ENCODE peak calls at places on chromosomes 7 and 10, in four cellular contexts. F, V, C and K are unnamed samples. For H3K4me1, the result is how much of the 10 kb centered on the place peaks cover.

GRCh38 chr10:5651086-5651764 is 15.2 kb downstream of the ASB13 start:
- DNase-seq in F (no peak), V (no peak), C (no peak), K (no peak)

GRCh38 chr7:22578048-22578770 is 78.2 kb upstream of the STEAP1B start:
- DNase-seq in F (no peak), V (no peak), C (no peak), K (no peak)

GRCh38 chr7:158957507-158957900 is 101.1 kb downstream of the DYNC2I1 start:
- DNase-seq in F (no peak), V (no peak), C (no peak), K (no peak)

GRCh38 chr7:14235056-14235455 is 245.6 kb upstream of the ETV1 start:
- DNase-seq in F (no peak), V (no peak), C (no peak), K (no peak)

GRCh38 chr10:26438534-26439269 is 561 bp downstream of the APBB1IP start:
- DNase-seq in F (peak), V (peak), C (no peak), K (no peak)

GRCh38 chr7:156496491-156497264 is 143.9 kb upstream of the RNF32 start:
- DNase-seq in F (no peak), V (no peak), C (no peak), K (no peak)

GRCh38 chr10:56360583-56360966 is 484 bp downstream of the ZWINT start:
- DNase-seq in F (no peak), V (no peak), C (no peak), K (no peak)

GRCh38 chr7:151677581-151678226 is 158.0 kb upstream of the RHEB start:
- DNase-seq in F (no peak), V (no peak), C (no peak), K (no peak)

GRCh38 chr10:12165036-12165435 is 30.7 kb downstream of the NUDT5 start:
- DNase-seq in F (no peak), V (no peak), C (no peak), K (no peak)

GRCh38 chr10:5089869-5090268 is 4.3 kb upstream of the AKR1C3 start:
- DNase-seq in F (no peak), V (no peak), C (peak), K (no peak)

GRCh38 chr7:30144659-30145321 is 10.0 kb downstream of the MTURN start:
- DNase-seq in F (no peak), V (no peak), C (no peak), K (no peak)

GRCh38 chr10:37965006-37965405 is 11.4 kb downstream of the ZNF25 start:
- DNase-seq in F (no peak), V (no peak), C (no peak), K (no peak)

GRCh38 chr10:8418631-8419030 is 364.1 kb downstream of the GATA3 start:
- DNase-seq in F (no peak), V (no peak), C (no peak), K (no peak)

GRCh38 chr7:141685285-141686035 is 16.5 kb downstream of the DENND11 start:
- DNase-seq in F (peak), V (no peak), C (no peak), K (no peak)

GRCh38 chr10:91257310-91257709 is 36.8 kb downstream of the PCGF5 start:
- DNase-seq in F (no peak), V (no peak), C (no peak), K (no peak)

GRCh38 chr10:95493862-95494261 is 67.3 kb downstream of the SORBS1 start:
- DNase-seq in F (no peak), V (no peak), C (no peak), K (no peak)

GRCh38 chr7:23277359-23277989 is 21.7 kb upstream of the MALSU1 start:
- DNase-seq in F (no peak), V (peak), C (peak), K (peak)

GRCh38 chr10:129952771-129953489 is 11.1 kb downstream of the EBF3 start:
- DNase-seq in F (no peak), V (no peak), C (no peak), K (no peak)

GRCh38 chr7:151695856-151696555 is 176.3 kb upstream of the RHEB start:
- DNase-seq in F (no peak), V (no peak), C (no peak), K (no peak)

GRCh38 chr7:139078399-139078798 is 31.1 kb downstream of the ZC3HAV1 start:
- DNase-seq in F (no peak), V (no peak), C (no peak), K (no peak)

GRCh38 chr7:66921396-66921917 is 432 bp downstream of the TMEM248 start:
- DNase-seq in F (peak), V (peak), C (no peak), K (peak)

GRCh38 chr7:74289018-74289659 is at the start of gene CLIP2:
- DNase-seq in F (peak), V (peak), C (peak), K (peak)

GRCh38 chr7:13990319-13990983 is 985 bp upstream of the ETV1 start:
- DNase-seq in F (peak), V (peak), C (no peak), K (peak)

GRCh38 chr10:88981435-88981834 is 9.2 kb upstream of the FAS start:
- DNase-seq in F (no peak), V (no peak), C (no peak), K (no peak)

GRCh38 chr10:94314913-94315545 is 47.7 kb downstream of the NOC3L start:
- DNase-seq in F (no peak), V (peak), C (no peak), K (peak)

GRCh38 chr7:82443044-82443800 is at the start of gene CACNA2D1:
- DNase-seq in F (peak), V (peak), C (no peak), K (peak)

GRCh38 chr7:109343662-109344061 is 774.0 kb downstream of the DNAJB9 start:
- DNase-seq in F (no peak), V (no peak), C (no peak), K (no peak)

GRCh38 chr10:44981172-44982113 is 2.8 kb upstream of the DEPP1 start:
- DNase-seq in F (no peak), V (peak), C (peak), K (peak)

GRCh38 chr7:27156901-27157716 is 634 bp upstream of the HOXA7 start:
- DNase-seq in F (no peak), V (no peak), C (no peak), K (no peak)

GRCh38 chr10:12252882-12253546 is 57.0 kb downstream of the CDC123 start:
- DNase-seq in F (no peak), V (peak), C (no peak), K (peak)

GRCh38 chr10:110158051-110159005 is 49.1 kb upstream of the MXI1 start:
- DNase-seq in F (no peak), V (no peak), C (no peak), K (no peak)

GRCh38 chr7:17646181-17646956 is 293.9 kb downstream of the SNX13 start:
- DNase-seq in F (no peak), V (peak), C (no peak), K (no peak)

GRCh38 chr7:73885975-73886798 is 25.2 kb downstream of the TMEM270 start:
- DNase-seq in F (no peak), V (peak), C (no peak), K (no peak)

GRCh38 chr10:101214446-101215396 is 14.5 kb downstream of the LBX1 start:
- DNase-seq in F (peak), V (peak), C (peak), K (peak)

GRCh38 chr7:111750878-111751277 is 188.6 kb upstream of the IMMP2L start:
- DNase-seq in F (no peak), V (no peak), C (no peak), K (no peak)

GRCh38 chr7:114718861-114719260 is 203.0 kb upstream of the MDFIC start:
- DNase-seq in F (no peak), V (no peak), C (no peak), K (no peak)

GRCh38 chr7:35251606-35252310 is 2.1 kb downstream of the TBX20 start:
- DNase-seq in F (no peak), V (no peak), C (no peak), K (no peak)
- H3K4me3 ChIP-seq in F (no peak), V (no peak), C (no peak), K (no peak)

GRCh38 chr7:150397376-150398107 is 18.4 kb downstream of the ZNF775 start:
- DNase-seq in F (peak), V (no peak), C (no peak), K (no peak)

GRCh38 chr7:150396426-150397375 is 17.6 kb downstream of the ZNF775 start:
- DNase-seq in F (peak), V (no peak), C (no peak), K (no peak)

GRCh38 chr7:150399421-150399820 is 20.3 kb downstream of the ZNF775 start:
- DNase-seq in F (no peak), V (no peak), C (no peak), K (no peak)

GRCh38 chr7:150398965-150399320 is 19.8 kb downstream of the ZNF775 start:
- DNase-seq in F (no peak), V (no peak), C (no peak), K (peak)

DNA sequence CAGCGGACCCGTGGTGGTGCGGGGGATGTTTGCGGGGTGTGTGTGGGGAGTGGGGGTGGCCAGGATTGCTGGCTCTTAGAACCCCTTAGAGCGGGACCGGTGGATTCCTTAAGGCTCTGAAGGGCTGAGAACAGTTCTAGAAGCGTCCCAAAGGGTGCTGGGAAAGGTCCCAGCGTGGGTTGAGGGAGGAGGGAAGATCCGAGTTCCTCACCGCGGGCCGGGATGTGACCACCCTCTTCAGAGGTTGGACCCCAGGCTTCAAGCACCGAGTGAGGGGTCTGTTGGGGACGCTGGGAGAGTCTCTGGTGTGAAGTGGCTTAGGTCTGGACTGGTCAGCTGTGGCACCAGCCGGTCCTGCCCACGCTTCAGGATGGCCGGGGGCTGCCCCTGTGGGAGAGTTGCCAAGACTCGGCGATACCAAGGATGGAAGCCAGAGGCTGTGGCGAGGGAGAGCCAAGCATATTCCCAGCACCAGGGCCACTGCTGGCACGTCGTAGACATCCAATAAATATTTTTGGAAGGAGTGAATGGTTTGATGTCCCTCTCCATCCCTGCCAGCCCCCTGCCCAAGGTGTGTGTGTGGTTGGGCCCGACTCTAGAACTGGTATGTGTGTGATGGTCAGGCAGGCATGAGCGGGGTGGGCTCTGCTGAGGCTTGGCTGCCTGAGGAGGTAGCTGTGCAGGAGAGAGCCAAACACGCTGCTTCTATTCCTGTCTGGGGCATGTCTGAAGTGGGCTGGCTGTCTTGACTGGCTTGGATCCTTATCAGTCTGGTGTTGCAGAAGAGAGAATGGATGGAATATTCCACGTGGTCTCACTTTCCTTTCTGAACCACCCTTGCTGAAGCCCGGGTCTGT is 19.2 kb downstream of the ZNF775 start:
- DNase-seq in F (peak), V (no peak), C (no peak), K (peak)
- H3K4me1 ChIP-seq in F (under half), V (under half), C (under half), K (under half)

GRCh38 chr10:30398788-30399187 is 35.2 kb upstream of the MAP3K8 start:
- DNase-seq in F (no peak), V (no peak), C (no peak), K (no peak)
- TF ChIP-seq CTCF in F (no peak), V (no peak), C (no peak), K (no peak)

GRCh38 chr7:107505362-107505761 is 35.5 kb downstream of the GPR22 start:
- DNase-seq in F (no peak), V (no peak), C (no peak), K (no peak)

GRCh38 chr7:107503667-107504066 is 33.8 kb downstream of the GPR22 start:
- DNase-seq in F (no peak), V (no peak), C (no peak), K (no peak)

GRCh38 chr7:107502797-107503196 is 32.9 kb downstream of the GPR22 start:
- DNase-seq in F (no peak), V (no peak), C (no peak), K (no peak)

GRCh38 chr7:107505997-107506682 is 36.3 kb downstream of the GPR22 start:
- DNase-seq in F (no peak), V (peak), C (no peak), K (peak)

DNA sequence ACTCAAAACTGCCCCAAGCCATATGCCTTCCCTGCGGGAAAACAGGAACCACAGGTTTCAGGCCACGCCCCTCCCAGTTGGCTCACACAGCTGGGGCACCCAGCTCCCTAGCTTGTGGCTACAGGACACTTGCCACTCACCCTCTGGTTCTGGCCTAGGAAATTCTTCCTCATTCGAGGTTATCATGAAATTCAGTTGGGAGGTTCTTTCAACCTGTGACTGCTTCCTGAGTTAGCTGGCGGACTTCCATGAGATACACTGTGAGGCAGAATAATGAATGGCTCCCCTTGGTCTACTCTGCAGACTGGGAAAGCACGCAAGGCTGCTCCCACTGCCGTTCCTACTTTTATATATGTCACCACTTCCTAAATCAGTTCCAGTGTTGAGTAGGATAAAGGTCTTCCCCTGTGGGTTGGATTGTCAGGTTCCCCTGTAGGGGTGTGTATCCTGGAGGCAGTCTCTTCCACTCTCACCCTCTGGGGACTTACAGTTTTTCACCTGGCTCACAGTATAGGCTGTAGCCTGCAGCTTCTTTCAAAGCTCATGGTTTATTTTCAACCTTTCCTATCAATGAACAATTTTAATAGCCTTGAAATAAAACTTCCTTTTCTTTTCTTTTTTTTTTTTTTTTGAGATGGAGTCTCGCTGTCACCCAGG is 37.0 kb downstream of the GPR22 start:
- DNase-seq in F (peak), V (peak), C (peak), K (peak)
- H3K4me3 ChIP-seq in F (no peak), V (no peak), C (no peak), K (no peak)

DNA sequence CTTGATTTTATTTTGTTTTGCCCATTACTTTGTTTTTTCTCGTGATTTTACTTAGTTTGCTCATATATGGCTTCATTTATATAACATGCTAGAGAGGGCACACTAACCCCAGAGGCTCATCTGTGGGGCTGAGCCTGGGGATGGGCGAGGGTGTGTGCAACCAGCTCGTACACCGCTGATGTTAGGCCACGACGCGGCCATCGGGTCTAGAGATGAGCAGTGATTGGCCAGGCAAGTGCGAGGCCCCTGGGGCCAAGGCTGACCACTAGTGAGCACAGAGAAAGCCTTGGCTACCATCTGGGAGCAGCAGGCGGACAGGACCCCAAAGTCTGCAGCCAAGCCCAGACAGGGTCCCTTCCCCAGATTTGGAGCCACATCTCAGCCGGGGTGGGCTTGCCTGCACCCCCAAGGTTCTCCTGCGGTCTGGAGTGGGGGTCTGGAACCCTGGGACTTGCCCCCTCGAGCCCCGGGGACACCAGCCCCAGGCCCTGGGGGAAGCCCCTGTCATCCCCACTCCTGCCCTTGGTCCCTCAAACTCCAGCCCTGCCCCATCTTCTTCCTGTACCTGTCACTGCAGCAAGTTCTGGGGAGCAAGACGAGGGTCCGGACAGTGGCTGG is 3.7 kb downstream of the FUOM start:
- DNase-seq in F (no peak), V (no peak), C (no peak), K (no peak)
- H3K4me1 ChIP-seq in F (under half), V (under half), C (under half), K (under half)

GRCh38 chr10:60098676-60099601 is 192.6 kb upstream of the CCDC6 start:
- DNase-seq in F (no peak), V (no peak), C (peak), K (peak)
- TF ChIP-seq CTCF in F (no peak), V (no peak), C (peak), K (peak)

GRCh38 chr10:48589266-48589665 is 15.6 kb downstream of the ARHGAP22 start:
- DNase-seq in F (no peak), V (no peak), C (no peak), K (no peak)
- H3K4me3 ChIP-seq in F (no peak), V (no peak), C (no peak), K (no peak)

GRCh38 chr7:107995184-107996071 is 7.5 kb downstream of the LAMB1 start:
- DNase-seq in F (no peak), V (peak), C (no peak), K (peak)

GRCh38 chr7:107994366-107994765 is 8.6 kb downstream of the LAMB1 start:
- DNase-seq in F (no peak), V (no peak), C (no peak), K (no peak)

GRCh38 chr7:107998150-107998549 is 4.8 kb downstream of the LAMB1 start:
- DNase-seq in F (no peak), V (no peak), C (no peak), K (no peak)

GRCh38 chr7:107993879-107994278 is 9.1 kb downstream of the LAMB1 start:
- DNase-seq in F (no peak), V (no peak), C (no peak), K (no peak)

GRCh38 chr7:107996072-107996824 is 6.7 kb downstream of the LAMB1 start:
- DNase-seq in F (no peak), V (no peak), C (no peak), K (no peak)
- H3K4me1 ChIP-seq in F (under half), V (half or more), C (under half), K (half or more)